ENCODE peak calls at places on chromosomes 12 and 14, in ten cellular contexts. J, V, B, P, N, O, H, D, S and X are unnamed samples.

GRCh38 chr12:132391326-132392041 is 62.1 kb upstream of the GALNT9 start:
- DNase-seq in J (no peak), V (no peak), B (no peak), P (no peak), N (no peak), O (no peak), H (no peak), D (no peak), S (no peak), X (no peak)

GRCh38 chr12:128970110-128970509 is 116.8 kb downstream of the GLT1D1 start:
- DNase-seq in J (no peak), V (no peak), B (no peak), P (no peak), N (no peak), O (no peak), H (no peak), D (no peak), S (no peak), X (no peak)

GRCh38 chr12:92408072-92408900 is 262.6 kb upstream of the BTG1 start:
- DNase-seq in J (peak), V (no peak), B (no peak), P (no peak), N (no peak), O (no peak), H (no peak), D (no peak), S (peak), X (peak)

GRCh38 chr14:98999901-99000300 is 272.1 kb downstream of the BCL11B start:
- DNase-seq in J (no peak), V (no peak), B (no peak), P (no peak), N (no peak), O (no peak), H (no peak), D (no peak), S (no peak), X (no peak)

GRCh38 chr12:45756666-45757065 is 27.2 kb downstream of the ARID2 start:
- DNase-seq in J (no peak), V (no peak), B (no peak), P (no peak), N (no peak), O (no peak), H (no peak), D (no peak), S (no peak), X (no peak)

GRCh38 chr14:85516239-85517112 is 13.5 kb upstream of the FLRT2 start:
- DNase-seq in J (no peak), V (no peak), B (no peak), P (no peak), N (no peak), O (no peak), H (peak), D (no peak), S (no peak), X (peak)

GRCh38 chr14:105876158-105876557 is 349.8 kb downstream of the TMEM121 start:
- DNase-seq in J (no peak), V (no peak), B (no peak), P (peak), N (no peak), O (no peak), H (no peak), D (no peak), S (no peak), X (no peak)

GRCh38 chr12:39780527-39781446 is 161.2 kb upstream of the ABCD2 start:
- DNase-seq in J (no peak), V (no peak), B (no peak), P (no peak), N (no peak), O (no peak), H (no peak), D (no peak), S (no peak), X (no peak)

GRCh38 chr12:45349911-45350310 is 134.0 kb downstream of the ANO6 start:
- DNase-seq in J (no peak), V (no peak), B (no peak), P (no peak), N (no peak), O (no peak), H (no peak), D (no peak), S (no peak), X (no peak)

GRCh38 chr12:30794591-30795409 is 40.0 kb upstream of the CAPRIN2 start:
- DNase-seq in J (no peak), V (no peak), B (peak), P (no peak), N (no peak), O (no peak), H (no peak), D (no peak), S (no peak), X (no peak)

GRCh38 chr12:42728770-42729531 is 139.4 kb upstream of the PRICKLE1 start:
- DNase-seq in J (no peak), V (no peak), B (no peak), P (no peak), N (no peak), O (no peak), H (no peak), D (no peak), S (no peak), X (no peak)

GRCh38 chr12:91884216-91884615 is 261.4 kb downstream of the BTG1 start:
- DNase-seq in J (no peak), V (no peak), B (no peak), P (no peak), N (no peak), O (no peak), H (no peak), D (no peak), S (no peak), X (no peak)

GRCh38 chr14:41972531-41972930 is 365.9 kb downstream of the LRFN5 start:
- DNase-seq in J (no peak), V (no peak), B (no peak), P (no peak), N (no peak), O (no peak), H (no peak), D (no peak), S (no peak), X (no peak)

GRCh38 chr12:10167588-10167987 is 4.3 kb downstream of the OLR1 start:
- DNase-seq in J (no peak), V (no peak), B (no peak), P (no peak), N (no peak), O (no peak), H (no peak), D (no peak), S (no peak), X (no peak)

GRCh38 chr14:50831704-50832130 is 755 bp upstream of the NIN start:
- DNase-seq in J (no peak), V (no peak), B (no peak), P (no peak), N (no peak), O (no peak), H (no peak), D (no peak), S (no peak), X (peak)

GRCh38 chr14:96341323-96341722 is 21.8 kb downstream of the ATG2B start:
- DNase-seq in J (no peak), V (no peak), B (no peak), P (no peak), N (no peak), O (no peak), H (no peak), D (no peak), S (no peak), X (no peak)

GRCh38 chr12:30202521-30203259 is 418.9 kb upstream of the TMTC1 start:
- DNase-seq in J (no peak), V (no peak), B (no peak), P (no peak), N (no peak), O (no peak), H (no peak), D (no peak), S (no peak), X (no peak)

GRCh38 chr14:32933943-32934890 is 4.5 kb upstream of the NPAS3 start:
- DNase-seq in J (peak), V (no peak), B (no peak), P (peak), N (no peak), O (no peak), H (no peak), D (peak), S (peak), X (no peak)

GRCh38 chr14:93951798-93952540 is 24.4 kb downstream of the ASB2 start:
- DNase-seq in J (no peak), V (no peak), B (no peak), P (no peak), N (no peak), O (no peak), H (no peak), D (no peak), S (no peak), X (no peak)

GRCh38 chr12:1946311-1946710 is 27.9 kb upstream of the CACNA2D4 start:
- DNase-seq in J (no peak), V (no peak), B (no peak), P (no peak), N (no peak), O (no peak), H (no peak), D (no peak), S (no peak), X (no peak)